ENCODE peak calls at places on chromosomes 2 and 18, in seven cellular contexts. One of them, this sample, is unnamed.

GRCh38 chr2:169185711-169186110 is 116.3 kb downstream of the DHRS9 start:
- DNase-seq in GM23248: no peak
- DNase-seq in effector memory CD4-positive, alpha-beta T cell: no peak
- DNase-seq in tibial nerve: no peak
- DNase-seq in adrenal gland: no peak
- DNase-seq in Peyer's patch: no peak
- DNase-seq in upper lobe of right lung: no peak
- DNase-seq in this sample: no peak

GRCh38 chr2:232903989-232904388 is 33.9 kb downstream of the SNORC start:
- DNase-seq in GM23248: no peak
- DNase-seq in effector memory CD4-positive, alpha-beta T cell: no peak
- DNase-seq in tibial nerve: no peak
- DNase-seq in adrenal gland: no peak
- DNase-seq in Peyer's patch: no peak
- DNase-seq in upper lobe of right lung: no peak
- DNase-seq in this sample: no peak

GRCh38 chr2:74772071-74772470 is 61.9 kb upstream of the HK2 start:
- DNase-seq in GM23248: no peak
- DNase-seq in effector memory CD4-positive, alpha-beta T cell: no peak
- DNase-seq in tibial nerve: no peak
- DNase-seq in adrenal gland: no peak
- DNase-seq in Peyer's patch: no peak
- DNase-seq in upper lobe of right lung: no peak
- DNase-seq in this sample: no peak

GRCh38 chr2:48454504-48454903 is 75.5 kb upstream of the STON1 start:
- DNase-seq in GM23248: peak; percentile 40
- DNase-seq in effector memory CD4-positive, alpha-beta T cell: no peak
- DNase-seq in tibial nerve: no peak
- DNase-seq in adrenal gland: no peak
- DNase-seq in Peyer's patch: no peak
- DNase-seq in upper lobe of right lung: no peak
- DNase-seq in this sample: no peak

GRCh38 chr2:218394298-218395089 is 5.2 kb upstream of the CTDSP1 start:
- DNase-seq in GM23248: no peak
- DNase-seq in effector memory CD4-positive, alpha-beta T cell: no peak
- DNase-seq in tibial nerve: no peak
- DNase-seq in adrenal gland: peak; percentile 56
- DNase-seq in Peyer's patch: no peak
- DNase-seq in upper lobe of right lung: no peak
- DNase-seq in this sample: peak; percentile 63

GRCh38 chr2:154394600-154394999 is 303.9 kb upstream of the KCNJ3 start:
- DNase-seq in GM23248: no peak
- DNase-seq in effector memory CD4-positive, alpha-beta T cell: no peak
- DNase-seq in tibial nerve: no peak
- DNase-seq in adrenal gland: no peak
- DNase-seq in Peyer's patch: no peak
- DNase-seq in upper lobe of right lung: no peak
- DNase-seq in this sample: no peak

GRCh38 chr2:13474538-13474937 is 757.8 kb downstream of the TRIB2 start:
- DNase-seq in GM23248: no peak
- DNase-seq in effector memory CD4-positive, alpha-beta T cell: no peak
- DNase-seq in tibial nerve: no peak
- DNase-seq in adrenal gland: no peak
- DNase-seq in Peyer's patch: no peak
- DNase-seq in upper lobe of right lung: no peak
- DNase-seq in this sample: no peak

GRCh38 chr2:197827618-197828017 is 23.2 kb downstream of the PLCL1 start:
- DNase-seq in GM23248: peak; percentile 66
- DNase-seq in effector memory CD4-positive, alpha-beta T cell: no peak
- DNase-seq in tibial nerve: no peak
- DNase-seq in adrenal gland: no peak
- DNase-seq in Peyer's patch: no peak
- DNase-seq in upper lobe of right lung: no peak
- DNase-seq in this sample: no peak

GRCh38 chr2:45009303-45009927 is at the start of gene SIX2:
- DNase-seq in GM23248: peak; percentile 93
- DNase-seq in effector memory CD4-positive, alpha-beta T cell: no peak
- DNase-seq in tibial nerve: peak; percentile 85
- DNase-seq in adrenal gland: peak; percentile 90
- DNase-seq in Peyer's patch: peak; percentile 79
- DNase-seq in upper lobe of right lung: peak; percentile 94
- DNase-seq in this sample: peak; percentile 95

GRCh38 chr18:26458526-26459232 is 89.7 kb downstream of the KCTD1 start:
- DNase-seq in GM23248: peak; percentile 68
- DNase-seq in effector memory CD4-positive, alpha-beta T cell: no peak
- DNase-seq in tibial nerve: no peak
- DNase-seq in adrenal gland: no peak
- DNase-seq in Peyer's patch: no peak
- DNase-seq in upper lobe of right lung: no peak
- DNase-seq in this sample: no peak

GRCh38 chr18:26459340-26459739 is 89.0 kb downstream of the KCTD1 start:
- DNase-seq in GM23248: no peak
- DNase-seq in effector memory CD4-positive, alpha-beta T cell: no peak
- DNase-seq in tibial nerve: no peak
- DNase-seq in adrenal gland: no peak
- DNase-seq in Peyer's patch: no peak
- DNase-seq in upper lobe of right lung: no peak
- DNase-seq in this sample: no peak

GRCh38 chr18:26461405-26461804 is 86.9 kb downstream of the KCTD1 start:
- DNase-seq in GM23248: no peak
- DNase-seq in effector memory CD4-positive, alpha-beta T cell: no peak
- DNase-seq in tibial nerve: no peak
- DNase-seq in adrenal gland: no peak
- DNase-seq in Peyer's patch: no peak
- DNase-seq in upper lobe of right lung: no peak
- DNase-seq in this sample: no peak

GRCh38 chr18:26460449-26461091 is 87.8 kb downstream of the KCTD1 start:
- DNase-seq in GM23248: no peak
- DNase-seq in effector memory CD4-positive, alpha-beta T cell: no peak
- DNase-seq in tibial nerve: no peak
- DNase-seq in adrenal gland: no peak
- DNase-seq in Peyer's patch: no peak
- DNase-seq in upper lobe of right lung: no peak
- DNase-seq in this sample: no peak

GRCh38 chr18:26459884-26460283 is 88.5 kb downstream of the KCTD1 start:
- DNase-seq in GM23248: no peak
- DNase-seq in effector memory CD4-positive, alpha-beta T cell: no peak
- DNase-seq in tibial nerve: no peak
- DNase-seq in adrenal gland: no peak
- DNase-seq in Peyer's patch: no peak
- DNase-seq in upper lobe of right lung: no peak
- DNase-seq in this sample: no peak
- H3K4me3 ChIP-seq in GM23248: no peak overlapping the region
- H3K4me3 ChIP-seq in effector memory CD4-positive, alpha-beta T cell: no peak overlapping the region
- H3K4me3 ChIP-seq in tibial nerve: no peak overlapping the region
- H3K4me3 ChIP-seq in adrenal gland: no peak overlapping the region
- H3K4me3 ChIP-seq in Peyer's patch: no peak overlapping the region
- H3K4me3 ChIP-seq in upper lobe of right lung: no peak overlapping the region
- H3K4me3 ChIP-seq in this sample: no peak overlapping the region

GRCh38 chr2:110732422-110733413 is at the start of gene ACOXL:
- DNase-seq in GM23248: no peak
- DNase-seq in effector memory CD4-positive, alpha-beta T cell: no peak
- DNase-seq in tibial nerve: no peak
- DNase-seq in adrenal gland: no peak
- DNase-seq in Peyer's patch: no peak
- DNase-seq in upper lobe of right lung: peak; percentile 94
- DNase-seq in this sample: no peak
- H3K27me3 ChIP-seq in GM23248: peaks cover 93% of the 10 kb centered on the region
- H3K27me3 ChIP-seq in effector memory CD4-positive, alpha-beta T cell: peaks cover 17% of the 10 kb centered on the region
- H3K27me3 ChIP-seq in tibial nerve: peaks cover 71% of the 10 kb centered on the region
- H3K27me3 ChIP-seq in adrenal gland: peaks cover 46% of the 10 kb centered on the region
- H3K27me3 ChIP-seq in Peyer's patch: peaks cover 23% of the 10 kb centered on the region
- H3K27me3 ChIP-seq in upper lobe of right lung: peaks cover 26% of the 10 kb centered on the region
- H3K27me3 ChIP-seq in this sample: no peaks in the 10 kb centered on the region

DNA sequence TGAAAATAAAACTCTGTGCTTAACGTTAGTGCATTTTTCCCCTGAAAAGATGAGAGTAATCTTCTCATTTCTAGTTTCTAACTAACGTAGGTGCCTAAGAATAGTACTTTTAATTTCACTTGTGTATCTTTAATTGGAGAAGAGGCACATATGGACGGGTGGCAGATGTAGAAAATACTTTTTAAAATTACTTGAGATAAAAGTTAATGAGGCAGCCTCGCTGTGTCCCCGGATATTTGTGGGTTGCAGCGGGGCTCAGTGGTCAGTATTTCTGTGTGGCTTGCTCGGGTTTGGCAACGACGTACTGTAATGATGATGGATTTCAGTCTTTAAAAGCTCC is 6.9 kb downstream of the GATA6 start:
- DNase-seq in GM23248: no peak
- DNase-seq in effector memory CD4-positive, alpha-beta T cell: no peak
- DNase-seq in tibial nerve: no peak
- DNase-seq in adrenal gland: no peak
- DNase-seq in Peyer's patch: no peak
- DNase-seq in upper lobe of right lung: no peak
- DNase-seq in this sample: no peak
- H3K4me3 ChIP-seq in GM23248: peak overlapping the region; percentile 4
- H3K4me3 ChIP-seq in effector memory CD4-positive, alpha-beta T cell: no peak overlapping the region
- H3K4me3 ChIP-seq in tibial nerve: peak overlapping the region; percentile 13
- H3K4me3 ChIP-seq in adrenal gland: peak overlapping the region; percentile 22
- H3K4me3 ChIP-seq in Peyer's patch: peak overlapping the region; percentile 13
- H3K4me3 ChIP-seq in upper lobe of right lung: peak overlapping the region; percentile 45
- H3K4me3 ChIP-seq in this sample: no peak overlapping the region

GRCh38 chr2:162073776-162074578 is at the start of gene DPP4:
- DNase-seq in GM23248: peak; percentile 84
- DNase-seq in effector memory CD4-positive, alpha-beta T cell: peak; percentile 15
- DNase-seq in tibial nerve: no peak
- DNase-seq in adrenal gland: peak; percentile 38
- DNase-seq in Peyer's patch: peak; percentile 84
- DNase-seq in upper lobe of right lung: peak; percentile 81
- DNase-seq in this sample: peak; percentile 55

GRCh38 chr2:162071016-162071415 is 3.0 kb downstream of the DPP4 start:
- DNase-seq in GM23248: no peak
- DNase-seq in effector memory CD4-positive, alpha-beta T cell: no peak
- DNase-seq in tibial nerve: no peak
- DNase-seq in adrenal gland: no peak
- DNase-seq in Peyer's patch: no peak
- DNase-seq in upper lobe of right lung: no peak
- DNase-seq in this sample: no peak

GRCh38 chr2:162070228-162070918 is 3.6 kb downstream of the DPP4 start:
- DNase-seq in GM23248: no peak
- DNase-seq in effector memory CD4-positive, alpha-beta T cell: no peak
- DNase-seq in tibial nerve: no peak
- DNase-seq in adrenal gland: no peak
- DNase-seq in Peyer's patch: no peak
- DNase-seq in upper lobe of right lung: no peak
- DNase-seq in this sample: no peak

GRCh38 chr2:162072976-162073775 is 839 bp downstream of the DPP4 start:
- DNase-seq in GM23248: peak; percentile 50
- DNase-seq in effector memory CD4-positive, alpha-beta T cell: no peak
- DNase-seq in tibial nerve: no peak
- DNase-seq in adrenal gland: peak; percentile 21
- DNase-seq in Peyer's patch: peak; percentile 53
- DNase-seq in upper lobe of right lung: peak; percentile 70
- DNase-seq in this sample: peak; percentile 15

GRCh38 chr2:162072181-162072702 is 1.8 kb downstream of the DPP4 start:
- DNase-seq in GM23248: peak; percentile 84
- DNase-seq in effector memory CD4-positive, alpha-beta T cell: no peak
- DNase-seq in tibial nerve: no peak
- DNase-seq in adrenal gland: no peak
- DNase-seq in Peyer's patch: no peak
- DNase-seq in upper lobe of right lung: no peak
- DNase-seq in this sample: no peak
- H3K27me3 ChIP-seq in GM23248: no peaks in the 10 kb centered on the region
- H3K27me3 ChIP-seq in effector memory CD4-positive, alpha-beta T cell: no peaks in the 10 kb centered on the region
- H3K27me3 ChIP-seq in tibial nerve: peaks cover 8% of the 10 kb centered on the region
- H3K27me3 ChIP-seq in adrenal gland: peaks cover 13% of the 10 kb centered on the region
- H3K27me3 ChIP-seq in Peyer's patch: no peaks in the 10 kb centered on the region
- H3K27me3 ChIP-seq in upper lobe of right lung: no peaks in the 10 kb centered on the region
- H3K27me3 ChIP-seq in this sample: peaks cover 3% of the 10 kb centered on the region

DNA sequence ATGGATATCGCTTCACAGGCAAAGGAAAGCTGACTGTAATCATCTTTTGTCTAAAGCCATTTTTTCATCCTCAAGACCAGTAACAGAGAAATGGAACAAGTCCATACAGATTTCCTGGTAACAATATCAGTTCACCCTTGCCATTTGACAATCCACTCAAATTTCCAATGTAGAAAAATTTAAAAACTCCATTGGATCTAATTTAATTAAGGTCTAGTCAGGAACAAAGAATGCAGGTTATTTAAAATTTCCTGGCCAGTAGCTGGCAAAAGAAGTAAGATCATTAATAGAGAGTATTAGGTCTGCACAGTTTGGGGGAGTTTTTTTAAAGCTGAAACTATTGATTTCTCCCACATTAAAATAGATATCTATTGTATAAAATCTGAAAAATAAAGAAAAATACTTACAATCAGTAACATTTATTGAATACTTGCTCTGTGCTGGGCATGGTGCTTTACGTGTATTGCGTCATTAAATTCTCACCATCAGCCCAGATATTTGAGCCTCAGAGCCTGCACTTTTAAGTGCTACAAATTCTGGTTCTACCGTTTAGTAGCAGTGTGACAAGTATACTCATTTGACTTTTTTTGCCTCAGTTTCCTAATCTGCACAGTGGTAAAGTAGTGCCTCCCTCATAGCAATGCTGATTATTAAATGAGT is 41.8 kb downstream of the SMARCAL1 start:
- DNase-seq in GM23248: no peak
- DNase-seq in effector memory CD4-positive, alpha-beta T cell: no peak
- DNase-seq in tibial nerve: no peak
- DNase-seq in adrenal gland: no peak
- DNase-seq in Peyer's patch: no peak
- DNase-seq in upper lobe of right lung: no peak
- DNase-seq in this sample: no peak
- H3K4me3 ChIP-seq in GM23248: no peak overlapping the region
- H3K4me3 ChIP-seq in effector memory CD4-positive, alpha-beta T cell: no peak overlapping the region
- H3K4me3 ChIP-seq in tibial nerve: no peak overlapping the region
- H3K4me3 ChIP-seq in adrenal gland: no peak overlapping the region
- H3K4me3 ChIP-seq in Peyer's patch: no peak overlapping the region
- H3K4me3 ChIP-seq in upper lobe of right lung: no peak overlapping the region
- H3K4me3 ChIP-seq in this sample: no peak overlapping the region

This sample was measured in psoas muscle.